ENCODE peak calls at places on chromosomes 16 and 17, in nine cellular contexts. U, H, K, D, G, S, P, Y and A are unnamed samples.

GRCh38 chr17:27858621-27859305 is 34.4 kb downstream of the LYRM9 start:
- DNase-seq in U (no peak), H (no peak), K (no peak), D (no peak), G (no peak), S (no peak), P (no peak), Y (no peak), A (no peak)

GRCh38 chr17:75727391-75727790 is 6.1 kb downstream of the ITGB4 start:
- DNase-seq in U (no peak), H (no peak), K (no peak), D (no peak), G (no peak), S (no peak), P (no peak), Y (no peak), A (no peak)

GRCh38 chr17:27256225-27257030 is 37.5 kb upstream of the WSB1 start:
- DNase-seq in U (no peak), H (no peak), K (no peak), D (peak), G (no peak), S (no peak), P (peak), Y (no peak), A (no peak)

GRCh38 chr17:1797323-1797722 is 32.4 kb downstream of the SMYD4 start:
- DNase-seq in U (no peak), H (no peak), K (no peak), D (no peak), G (no peak), S (no peak), P (no peak), Y (no peak), A (no peak)

GRCh38 chr16:3677994-3678393 is 23.5 kb downstream of the DNASE1 start:
- DNase-seq in U (no peak), H (no peak), K (no peak), D (no peak), G (no peak), S (no peak), P (no peak), Y (no peak), A (no peak)

GRCh38 chr17:6496636-6497441 is 52.6 kb downstream of the PIMREG start:
- DNase-seq in U (peak), H (no peak), K (no peak), D (no peak), G (no peak), S (no peak), P (no peak), Y (no peak), A (no peak)

GRCh38 chr16:7362231-7362630 is 29.6 kb downstream of the RBFOX1 start:
- DNase-seq in U (no peak), H (no peak), K (no peak), D (no peak), G (no peak), S (no peak), P (no peak), Y (no peak), A (no peak)

GRCh38 chr16:85056211-85056748 is 28.7 kb downstream of the KIAA0513 start:
- DNase-seq in U (no peak), H (no peak), K (peak), D (no peak), G (no peak), S (no peak), P (peak), Y (no peak), A (no peak)

GRCh38 chr17:72587773-72588511 is 467.1 kb downstream of the SOX9 start:
- DNase-seq in U (peak), H (peak), K (no peak), D (no peak), G (no peak), S (no peak), P (no peak), Y (peak), A (no peak)

GRCh38 chr16:7351572-7351971 is 18.9 kb downstream of the RBFOX1 start:
- DNase-seq in U (no peak), H (no peak), K (no peak), D (no peak), G (no peak), S (no peak), P (no peak), Y (no peak), A (no peak)

GRCh38 chr17:36661047-36661666 is 59.8 kb downstream of the MRM1 start:
- DNase-seq in U (no peak), H (no peak), K (no peak), D (no peak), G (no peak), S (no peak), P (no peak), Y (no peak), A (no peak)

GRCh38 chr16:50653633-50654524 is 27.2 kb downstream of the SNX20 start:
- DNase-seq in U (no peak), H (no peak), K (no peak), D (no peak), G (no peak), S (no peak), P (no peak), Y (no peak), A (no peak)

GRCh38 chr16:26816885-26817571 is 249.7 kb upstream of the C16orf82 start:
- DNase-seq in U (no peak), H (peak), K (no peak), D (peak), G (no peak), S (peak), P (no peak), Y (no peak), A (no peak)

GRCh38 chr17:1271020-1271423 is 778 bp downstream of the BHLHA9 start:
- DNase-seq in U (no peak), H (no peak), K (no peak), D (no peak), G (no peak), S (no peak), P (no peak), Y (no peak), A (no peak)

GRCh38 chr16:64346080-64346479 is 775.8 kb downstream of the CDH11 start:
- DNase-seq in U (no peak), H (no peak), K (no peak), D (no peak), G (no peak), S (no peak), P (no peak), Y (no peak), A (no peak)

GRCh38 chr17:82931696-82932060 is 91.9 kb upstream of the ZNF750 start:
- DNase-seq in U (no peak), H (no peak), K (peak), D (peak), G (no peak), S (no peak), P (peak), Y (peak), A (no peak)

GRCh38 chr16:8919934-8920465 is 37.8 kb downstream of the LITAFD start:
- DNase-seq in U (no peak), H (no peak), K (no peak), D (no peak), G (no peak), S (no peak), P (no peak), Y (no peak), A (no peak)

GRCh38 chr17:66514227-66514806 is 211.9 kb downstream of the PRKCA start:
- DNase-seq in U (no peak), H (peak), K (no peak), D (no peak), G (no peak), S (no peak), P (peak), Y (peak), A (no peak)

GRCh38 chr16:4625617-4626159 is 1.1 kb downstream of the MGRN1 start:
- DNase-seq in U (no peak), H (no peak), K (no peak), D (no peak), G (no peak), S (no peak), P (peak), Y (no peak), A (no peak)

GRCh38 chr16:6247771-6248170 is 1084.9 kb upstream of the RBFOX1 start:
- DNase-seq in U (no peak), H (no peak), K (no peak), D (no peak), G (no peak), S (no peak), P (no peak), Y (no peak), A (no peak)

GRCh38 chr16:51353055-51353454 is 202.0 kb upstream of the SALL1 start:
- DNase-seq in U (no peak), H (no peak), K (no peak), D (no peak), G (no peak), S (no peak), P (no peak), Y (no peak), A (no peak)

GRCh38 chr16:12271006-12271405 is 294.5 kb downstream of the SNX29 start:
- DNase-seq in U (no peak), H (peak), K (no peak), D (no peak), G (peak), S (no peak), P (peak), Y (peak), A (no peak)
- TF ChIP-seq CTCF in U (no peak), H (no peak), K (no peak), D (peak), G (no peak), S (no peak), P (peak), Y (no peak), A (no peak)

GRCh38 chr17:76943202-76943601 is 75.0 kb downstream of the MGAT5B start:
- DNase-seq in U (no peak), H (no peak), K (no peak), D (no peak), G (no peak), S (no peak), P (no peak), Y (no peak), A (no peak)

GRCh38 chr17:76943781-76944213 is 75.6 kb downstream of the MGAT5B start:
- DNase-seq in U (no peak), H (no peak), K (no peak), D (no peak), G (no peak), S (no peak), P (no peak), Y (no peak), A (no peak)

GRCh38 chr17:76938009-76938408 is 69.8 kb downstream of the MGAT5B start:
- DNase-seq in U (no peak), H (no peak), K (no peak), D (no peak), G (no peak), S (no peak), P (no peak), Y (no peak), A (no peak)

GRCh38 chr17:76940293-76940692 is 72.1 kb downstream of the MGAT5B start:
- DNase-seq in U (no peak), H (no peak), K (no peak), D (no peak), G (no peak), S (no peak), P (no peak), Y (no peak), A (no peak)

DNA sequence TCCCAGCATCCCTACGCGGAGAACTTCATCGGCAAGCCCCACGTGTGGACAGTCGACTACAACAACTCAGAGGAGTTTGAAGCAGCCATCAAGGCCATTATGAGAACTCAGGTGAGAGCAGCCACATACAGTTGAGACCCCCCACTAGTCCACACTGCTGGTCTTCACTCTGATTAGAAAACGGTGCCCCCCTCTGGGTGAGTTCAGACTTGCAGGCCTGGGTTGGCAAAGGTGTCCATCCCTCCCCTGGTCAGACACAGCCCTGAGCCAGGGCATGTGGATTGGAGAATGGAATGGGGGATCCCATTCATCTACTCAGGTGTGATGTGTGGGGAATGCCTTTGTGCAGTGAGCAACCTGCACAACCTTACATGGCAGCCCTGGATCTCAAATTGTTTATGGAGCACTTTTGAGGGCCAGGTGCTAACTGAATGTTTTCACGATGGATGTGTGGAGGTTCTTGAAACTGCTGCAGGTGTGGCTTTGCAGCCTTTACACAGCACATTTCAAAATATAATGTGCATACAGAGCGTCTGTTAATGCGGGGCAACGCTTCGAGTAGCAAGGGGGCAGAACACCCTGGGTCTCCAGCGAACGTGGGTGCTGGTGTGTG is 72.6 kb downstream of the MGAT5B start:
- DNase-seq in U (no peak), H (peak), K (no peak), D (no peak), G (no peak), S (no peak), P (no peak), Y (no peak), A (no peak)
- TF ChIP-seq CTCF in U (peak), H (no peak), K (no peak), D (peak), G (no peak), S (no peak), P (no peak), Y (peak), A (peak)

GRCh38 chr17:81438024-81438664 is 42.9 kb downstream of the BAHCC1 start:
- DNase-seq in U (no peak), H (no peak), K (no peak), D (no peak), G (no peak), S (no peak), P (no peak), Y (no peak), A (no peak)

GRCh38 chr17:81435636-81436293 is 40.5 kb downstream of the BAHCC1 start:
- DNase-seq in U (no peak), H (no peak), K (no peak), D (no peak), G (no peak), S (no peak), P (no peak), Y (no peak), A (no peak)

GRCh38 chr17:81437221-81437651 is 42.0 kb downstream of the BAHCC1 start:
- DNase-seq in U (no peak), H (no peak), K (no peak), D (no peak), G (no peak), S (no peak), P (no peak), Y (peak), A (no peak)

GRCh38 chr17:81434681-81435417 is 39.6 kb downstream of the BAHCC1 start:
- DNase-seq in U (no peak), H (no peak), K (no peak), D (no peak), G (no peak), S (no peak), P (no peak), Y (no peak), A (no peak)

GRCh38 chr17:81436294-81436849 is 41.1 kb downstream of the BAHCC1 start:
- DNase-seq in U (no peak), H (no peak), K (peak), D (no peak), G (peak), S (no peak), P (no peak), Y (no peak), A (no peak)
- TF ChIP-seq CTCF in U (no peak), H (no peak), K (peak), D (no peak), G (no peak), S (no peak), P (no peak), Y (no peak), A (no peak)

GRCh38 chr16:82061861-82062525 is 26.9 kb downstream of the HSD17B2 start:
- DNase-seq in U (no peak), H (peak), K (no peak), D (no peak), G (no peak), S (no peak), P (peak), Y (peak), A (peak)
- TF ChIP-seq CTCF in U (peak), H (peak), K (no peak), D (peak), G (peak), S (peak), P (peak), Y (peak), A (peak)

DNA sequence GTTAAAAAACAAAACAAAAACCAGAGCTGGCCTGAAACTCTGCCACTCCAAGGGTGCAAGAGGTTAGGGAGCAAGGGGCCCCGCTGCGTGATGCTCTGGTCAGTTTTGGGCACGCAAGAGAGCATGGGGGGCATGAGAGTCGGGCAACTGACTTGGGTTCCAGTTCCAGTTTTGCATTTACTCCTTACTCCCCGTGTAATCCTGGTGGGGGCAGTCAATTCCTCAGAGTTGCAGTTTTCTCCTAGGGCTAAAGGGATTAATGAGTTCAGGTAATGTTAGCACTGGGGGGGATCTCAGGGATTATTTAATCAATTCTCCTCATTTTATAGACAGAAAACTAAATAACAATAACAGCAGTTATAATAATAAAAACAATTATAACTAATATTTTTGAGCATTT is 72.9 kb upstream of the PMFBP1 start:
- DNase-seq in U (no peak), H (no peak), K (no peak), D (no peak), G (no peak), S (no peak), P (no peak), Y (no peak), A (no peak)
- TF ChIP-seq CTCF in U (no peak), H (no peak), K (no peak), D (no peak), G (no peak), S (no peak), P (peak), Y (peak), A (no peak)

GRCh38 chr16:31764103-31764502 is 109.5 kb upstream of the ZNF267 start:
- DNase-seq in U (no peak), H (no peak), K (no peak), D (no peak), G (no peak), S (no peak), P (no peak), Y (no peak), A (no peak)

GRCh38 chr16:31767267-31767666 is 106.3 kb upstream of the ZNF267 start:
- DNase-seq in U (no peak), H (no peak), K (no peak), D (no peak), G (no peak), S (no peak), P (no peak), Y (no peak), A (no peak)
- TF ChIP-seq CTCF in U (no peak), H (no peak), K (no peak), D (no peak), G (no peak), S (no peak), P (no peak), Y (no peak), A (no peak)

DNA sequence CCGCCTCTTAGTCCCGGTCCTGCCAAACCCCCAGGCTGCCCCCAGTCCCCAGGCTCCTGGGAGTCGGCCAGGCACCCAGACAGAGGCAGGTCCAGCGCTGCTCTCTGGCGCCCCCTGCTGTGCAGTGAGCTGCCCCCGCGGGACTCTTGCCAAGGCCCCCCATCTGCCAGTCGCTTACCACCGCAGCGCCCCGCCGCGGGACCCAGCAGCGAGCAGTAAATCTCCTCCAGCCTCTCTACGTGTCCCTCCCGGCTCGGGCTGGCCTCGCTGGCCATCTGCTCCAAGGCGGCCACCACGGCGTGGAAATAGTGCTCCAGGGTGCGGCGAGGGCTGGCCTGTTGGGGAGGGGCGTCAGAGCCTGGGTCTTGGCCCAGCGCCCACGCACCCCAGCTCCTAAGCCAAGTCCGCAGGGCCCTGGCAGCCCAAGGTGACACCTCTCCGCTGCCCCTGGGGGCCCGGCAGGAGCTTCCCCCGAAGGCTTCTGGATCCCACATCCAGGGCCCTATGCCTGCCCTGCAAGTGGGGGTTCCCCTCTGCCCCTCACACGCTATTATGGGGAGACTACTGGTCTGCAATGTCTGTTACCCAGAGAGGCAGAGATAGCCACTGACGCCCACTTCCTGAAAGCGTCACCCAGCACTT is 33.7 kb upstream of the MFSD6L start:
- DNase-seq in U (no peak), H (peak), K (no peak), D (no peak), G (peak), S (no peak), P (no peak), Y (no peak), A (no peak)
- TF ChIP-seq CTCF in U (peak), H (peak), K (no peak), D (peak), G (peak), S (peak), P (peak), Y (peak), A (peak)

GRCh38 chr17:81379523-81379942 is 15.7 kb upstream of the BAHCC1 start:
- DNase-seq in U (no peak), H (no peak), K (no peak), D (no peak), G (no peak), S (no peak), P (no peak), Y (peak), A (no peak)
- TF ChIP-seq CTCF in U (no peak), H (no peak), K (no peak), D (no peak), G (no peak), S (no peak), P (no peak), Y (no peak), A (no peak)